ENCODE peak calls at places on chromosomes 12 and 14, in seven cellular contexts. O, L, M, D, Q, E and K are unnamed samples.
A peak's percentile ranks its signal among the peaks of the same experiment; 100 is the strongest.

GRCh38 chr12:120984351-120984898 is 6.1 kb downstream of the HNF1A start:
- DNase-seq in L (no peak), O (no peak), E (no peak), M (no peak), Q (no peak), D (no peak), K (no peak)

GRCh38 chr12:46400406-46400805 is 27.8 kb upstream of the SLC38A2 start:
- DNase-seq in Q (peak; percentile 90), L (no peak), M (no peak), E (no peak), O (no peak), D (no peak), K (no peak)

GRCh38 chr12:84502907-84503787 is 409.5 kb downstream of the SLC6A15 start:
- DNase-seq in Q (peak; percentile 78), E (no peak), L (no peak), M (no peak), O (peak; percentile 23), D (peak; percentile 25), K (no peak)

GRCh38 chr14:104577457-104578301 is 1.9 kb upstream of the C14orf180 start:
- DNase-seq in L (no peak), D (no peak), Q (no peak), E (no peak), O (no peak), M (no peak), K (no peak)

GRCh38 chr14:103641181-103641580 is 12.2 kb downstream of the KLC1 start:
- DNase-seq in M (no peak), E (no peak), Q (peak; percentile 76), D (no peak), O (no peak), L (no peak), K (no peak)

GRCh38 chr12:56873382-56873781 is 60.8 kb downstream of the SDR9C7 start:
- DNase-seq in D (no peak), O (no peak), E (no peak), M (no peak), L (no peak), Q (no peak), K (no peak)

GRCh38 chr12:47014474-47014873 is 64.9 kb upstream of the PCED1B start:
- DNase-seq in D (peak; percentile 67), E (peak; percentile 32), M (no peak), L (no peak), O (no peak), Q (peak; percentile 78), K (no peak)

GRCh38 chr12:62886796-62887195 is 48.2 kb downstream of the PPM1H start:
- DNase-seq in O (no peak), D (no peak), L (no peak), Q (no peak), E (no peak), M (no peak), K (no peak)

GRCh38 chr12:121145221-121145620 is 12.5 kb downstream of the P2RX7 start:
- DNase-seq in L (no peak), O (no peak), E (no peak), D (no peak), M (no peak), Q (peak; percentile 28), K (no peak)

GRCh38 chr12:97131220-97131981 is 224.3 kb downstream of the NEDD1 start:
- DNase-seq in L (no peak), D (no peak), E (no peak), O (no peak), Q (no peak), M (no peak), K (no peak)

GRCh38 chr12:19421503-19422282 is 17.6 kb upstream of the AEBP2 start:
- DNase-seq in Q (no peak), M (no peak), O (no peak), L (no peak), D (no peak), E (no peak), K (no peak)